ENCODE peak calls at places on chromosome 10, in six cellular contexts. O is IMR-90, Z is H9, S is mesendoderm, W is H1, H is mesenchymal stem cell. E is an unnamed sample.

GRCh38 chr10:72335394-72336258 is 19.1 kb downstream of the DNAJB12 start:
- DNase-seq in O (no peak), Z (no peak), S (no peak), W (no peak), H (peak), E (no peak)

GRCh38 chr10:99630439-99630838 is 10.2 kb upstream of the SLC25A28 start:
- DNase-seq in O (peak), Z (no peak), S (no peak), W (no peak), H (peak), E (no peak)

GRCh38 chr10:109783286-109783685 is 140.0 kb downstream of the XPNPEP1 start:
- DNase-seq in O (no peak), Z (no peak), S (peak), W (no peak), H (no peak), E (no peak)

GRCh38 chr10:88157981-88158465 is 294.6 kb downstream of the PTEN start:
- DNase-seq in O (peak), Z (no peak), S (no peak), W (no peak), H (peak), E (no peak)

GRCh38 chr10:24680647-24681475 is 42.8 kb downstream of the ARHGAP21 start:
- DNase-seq in O (peak), Z (no peak), S (no peak), W (no peak), H (no peak), E (no peak)

GRCh38 chr10:26169466-26169865 is 47.1 kb upstream of the GAD2 start:
- DNase-seq in O (no peak), Z (no peak), S (peak), W (no peak), H (no peak), E (peak)

GRCh38 chr10:28777911-28778310 is 100.6 kb downstream of the BAMBI start:
- DNase-seq in O (no peak), Z (no peak), S (no peak), W (no peak), H (no peak), E (no peak)

GRCh38 chr10:119410361-119411116 is 132.0 kb downstream of the RGS10 start:
- DNase-seq in O (no peak), Z (no peak), S (no peak), W (no peak), H (peak), E (no peak)

GRCh38 chr10:92747600-92747999 is 57.8 kb downstream of the HHEX start:
- DNase-seq in O (no peak), Z (no peak), S (no peak), W (no peak), H (no peak), E (no peak)

GRCh38 chr10:92737484-92737883 is 47.7 kb downstream of the HHEX start:
- DNase-seq in O (no peak), Z (no peak), S (no peak), W (no peak), H (no peak), E (no peak)

GRCh38 chr10:92747066-92747465 is 57.3 kb downstream of the HHEX start:
- DNase-seq in O (no peak), Z (no peak), S (no peak), W (no peak), H (no peak), E (no peak)

GRCh38 chr10:92740762-92741161 is 51.0 kb downstream of the HHEX start:
- DNase-seq in O (peak), Z (no peak), S (no peak), W (no peak), H (no peak), E (no peak)

GRCh38 chr10:92742331-92743228 is 52.8 kb downstream of the HHEX start:
- DNase-seq in O (no peak), Z (no peak), S (no peak), W (no peak), H (no peak), E (no peak)
- H2BK15ac ChIP-seq in O (no peak), Z (no peak), S (no peak), W (no peak), H (no peak), E (no peak)

GRCh38 chr10:120514035-120514620 is 57.1 kb downstream of the PLPP4 start:
- DNase-seq in O (peak), Z (peak), S (peak), W (peak), H (peak), E (peak)
- H2BK15ac ChIP-seq in O (no peak), Z (no peak), S (no peak), W (no peak), H (no peak), E (no peak)

GRCh38 chr10:53013201-53013808 is 240.7 kb upstream of the MBL2 start:
- DNase-seq in O (no peak), Z (no peak), S (no peak), W (no peak), H (no peak), E (no peak)
- H2BK15ac ChIP-seq in O (no peak), Z (no peak), S (no peak), W (no peak), H (no peak), E (no peak)

DNA sequence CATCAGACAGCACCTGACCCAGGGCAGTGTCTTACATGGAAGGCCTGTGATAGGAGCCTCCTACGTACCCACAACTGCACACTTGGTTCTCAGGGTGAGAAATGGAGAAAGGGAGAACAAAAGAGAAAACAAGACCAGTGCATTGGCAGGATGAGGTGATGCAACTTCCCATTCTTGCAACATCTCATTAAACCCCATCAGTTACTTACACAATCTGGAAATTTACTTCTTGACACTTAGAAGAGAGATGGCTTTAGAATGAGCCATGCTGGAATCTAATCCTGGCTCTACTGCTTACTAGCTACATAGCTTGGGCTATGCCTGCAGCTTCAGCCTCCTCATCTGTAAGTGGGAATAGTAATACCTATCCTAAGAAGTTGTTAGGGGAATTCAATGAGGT is 391.7 kb downstream of the KCNMA1 start:
- DNase-seq in O (peak), Z (no peak), S (no peak), W (no peak), H (peak), E (no peak)
- H2BK15ac ChIP-seq in O (peak), Z (no peak), S (peak), W (no peak), H (no peak), E (no peak)

DNA sequence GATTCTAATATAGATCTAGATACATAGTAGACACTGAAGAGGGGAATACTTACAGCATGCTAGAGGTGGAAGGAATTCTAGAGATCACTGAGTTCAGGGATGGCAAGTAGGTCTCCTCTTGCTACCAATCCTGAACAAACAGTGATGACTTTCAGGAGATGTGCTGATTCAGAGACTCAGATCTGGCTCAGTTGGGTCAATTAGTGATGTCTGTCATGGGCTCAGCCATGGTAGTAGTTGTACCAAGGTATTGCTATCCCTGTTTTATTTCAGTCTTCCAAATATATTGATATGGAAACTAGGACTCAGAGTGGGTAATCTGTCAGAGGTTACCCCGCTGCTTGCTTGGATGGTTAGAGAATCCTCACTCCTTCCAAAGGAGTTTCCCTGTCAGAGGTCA is 38.5 kb downstream of the UNC5B start:
- DNase-seq in O (peak), Z (no peak), S (no peak), W (no peak), H (no peak), E (no peak)
- H2BK15ac ChIP-seq in O (no peak), Z (no peak), S (no peak), W (no peak), H (no peak), E (no peak)

GRCh38 chr10:96826438-96826837 is 5.7 kb upstream of the LCOR start:
- DNase-seq in O (no peak), Z (no peak), S (no peak), W (no peak), H (no peak), E (no peak)

DNA sequence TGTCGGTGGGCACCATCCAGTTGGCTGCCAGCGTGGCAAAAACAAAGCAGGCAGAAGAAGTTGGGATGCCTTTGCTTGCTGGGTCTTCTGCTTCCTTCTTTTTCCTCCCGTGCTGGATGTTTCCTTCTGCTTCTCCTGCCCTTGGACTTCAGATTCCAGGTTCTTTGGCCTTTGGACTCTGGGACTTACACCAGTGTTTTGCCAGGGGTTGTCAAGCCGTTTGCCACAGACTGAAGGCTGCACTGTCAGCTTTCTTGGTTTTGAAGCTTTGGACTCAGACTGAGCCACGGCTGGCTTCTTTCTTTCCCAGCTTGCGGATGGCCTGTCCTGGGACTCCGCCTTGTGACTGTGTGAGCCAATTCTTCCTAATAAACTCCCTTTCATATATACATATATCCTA is 11.4 kb upstream of the LCOR start:
- DNase-seq in O (no peak), Z (no peak), S (no peak), W (no peak), H (no peak), E (no peak)
- H2BK15ac ChIP-seq in O (no peak), Z (no peak), S (no peak), W (no peak), H (no peak), E (no peak)

DNA sequence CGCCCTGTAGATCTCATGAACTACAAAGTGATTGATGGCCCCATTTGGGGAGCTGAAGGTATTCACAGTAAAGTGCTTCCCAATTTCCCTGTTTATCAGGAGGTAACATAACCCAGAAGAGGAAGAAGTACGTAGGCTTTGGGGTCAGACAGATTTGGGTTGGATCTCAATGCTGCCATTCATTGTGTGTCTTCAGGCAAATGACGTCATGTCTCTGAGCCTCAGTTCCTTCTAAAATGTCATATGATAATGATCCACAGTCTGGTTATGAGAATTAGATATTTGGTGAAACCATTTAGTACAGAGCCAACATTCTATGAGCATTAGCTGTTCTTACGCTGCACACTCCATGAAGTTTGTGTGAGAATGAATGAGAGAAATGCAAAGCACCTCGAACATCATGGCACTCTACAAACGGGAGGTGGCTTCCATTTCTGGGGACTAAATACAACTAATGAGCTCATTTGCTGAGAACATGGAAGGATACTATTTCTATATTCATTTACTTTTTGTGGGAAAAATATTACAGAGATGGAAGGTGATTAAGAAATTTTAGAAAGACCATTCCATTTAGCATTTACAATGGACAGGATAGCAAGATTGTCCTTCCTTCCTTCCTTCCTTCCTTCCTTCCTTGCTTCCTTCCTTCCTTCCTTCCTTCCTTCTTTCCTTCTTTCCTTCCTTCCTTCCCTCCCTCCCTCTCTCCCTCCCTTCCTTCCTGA is 13.8 kb upstream of the JCAD start:
- DNase-seq in O (no peak), Z (no peak), S (no peak), W (no peak), H (no peak), E (no peak)
- H2BK15ac ChIP-seq in O (no peak), Z (no peak), S (no peak), W (no peak), H (no peak), E (no peak)

E was measured in neuronal stem cell.